ENCODE peak calls at places on chromosome 7, in nine cellular contexts. I is endodermal cell, N is AG04449, S is heart right ventricle, K is adrenal gland, P is epithelial cell of esophagus, E is hepatocyte, U is HL-60, B is esophagus muscularis mucosa. M is an unnamed sample.

GRCh38 chr7:32868116-32868515 is 23.4 kb downstream of the KBTBD2 start:
- DNase-seq in I (no peak), N (no peak), S (no peak), K (no peak), P (no peak), E (no peak), U (no peak), B (no peak), M (no peak)

GRCh38 chr7:20858913-20859312 is 72.2 kb upstream of the SP8 start:
- DNase-seq in I (no peak), N (no peak), S (no peak), K (peak; percentile 10), P (no peak), E (no peak), U (no peak), B (no peak), M (no peak)

GRCh38 chr7:112159346-112159745 is 46.9 kb downstream of the DOCK4 start:
- DNase-seq in I (no peak), N (no peak), S (no peak), K (no peak), P (no peak), E (no peak), U (peak; percentile 4), B (no peak), M (no peak)

GRCh38 chr7:514651-515598 is 4.7 kb downstream of the PDGFA start:
- DNase-seq in I (peak; percentile 85), N (no peak), S (peak; percentile 55), K (no peak), P (peak; percentile 85), E (no peak), U (no peak), B (no peak), M (no peak)

GRCh38 chr7:33669251-33669670 is 236.1 kb upstream of the BMPER start:
- DNase-seq in I (no peak), N (no peak), S (no peak), K (no peak), P (peak; percentile 67), E (no peak), U (no peak), B (peak; percentile 29), M (no peak)

GRCh38 chr7:157126921-157127320 is 11.8 kb upstream of the UBE3C start:
- DNase-seq in I (no peak), N (no peak), S (no peak), K (no peak), P (no peak), E (no peak), U (no peak), B (no peak), M (no peak)

GRCh38 chr7:28754027-28754426 is 204.1 kb downstream of the TRIL start:
- DNase-seq in I (no peak), N (no peak), S (no peak), K (no peak), P (peak; percentile 43), E (no peak), U (no peak), B (no peak), M (peak; percentile 61)

GRCh38 chr7:128458956-128459355 is 3.3 kb downstream of the HILPDA start:
- DNase-seq in I (no peak), N (no peak), S (no peak), K (no peak), P (no peak), E (no peak), U (no peak), B (no peak), M (no peak)

GRCh38 chr7:117489016-117489415 is 9.2 kb downstream of the CFTR start:
- DNase-seq in I (no peak), N (no peak), S (no peak), K (no peak), P (no peak), E (no peak), U (no peak), B (no peak), M (no peak)

GRCh38 chr7:27198871-27199801 is 755 bp downstream of the HOXA13 start:
- DNase-seq in I (peak; percentile 83), N (no peak), S (no peak), K (no peak), P (no peak), E (no peak), U (no peak), B (no peak), M (peak; percentile 69)

GRCh38 chr7:151556592-151556991 is 36.9 kb upstream of the RHEB start:
- DNase-seq in I (no peak), N (no peak), S (no peak), K (no peak), P (no peak), E (no peak), U (no peak), B (no peak), M (no peak)

GRCh38 chr7:158257516-158258410 is 329.9 kb downstream of the PTPRN2 start:
- DNase-seq in I (no peak), N (no peak), S (no peak), K (no peak), P (no peak), E (no peak), U (no peak), B (no peak), M (no peak)

GRCh38 chr7:116672596-116673503 is 854 bp downstream of the MET start:
- DNase-seq in I (peak; percentile 67), N (no peak), S (no peak), K (peak; percentile 9), P (peak; percentile 72), E (peak; percentile 35), U (no peak), B (no peak), M (peak; percentile 70)

GRCh38 chr7:73340514-73340913 is 12.6 kb downstream of the FKBP6 start:
- DNase-seq in I (peak; percentile 78), N (no peak), S (no peak), K (no peak), P (no peak), E (no peak), U (no peak), B (no peak), M (no peak)

GRCh38 chr7:111853231-111853990 is 291.1 kb upstream of the IMMP2L start:
- DNase-seq in I (no peak), N (no peak), S (no peak), K (no peak), P (no peak), E (no peak), U (no peak), B (peak; percentile 81), M (no peak)

GRCh38 chr7:86975914-86976313 is 83.5 kb downstream of the ELAPOR2 start:
- DNase-seq in I (no peak), N (no peak), S (no peak), K (no peak), P (no peak), E (no peak), U (no peak), B (no peak), M (no peak)

GRCh38 chr7:98265841-98266271 is 13.8 kb upstream of the TECPR1 start:
- DNase-seq in I (peak; percentile 69), N (no peak), S (no peak), K (no peak), P (no peak), E (no peak), U (no peak), B (no peak), M (peak; percentile 75)
- H3K4me3 ChIP-seq in I (no peak overlapping the region), N (no peak overlapping the region), S (no peak overlapping the region), K (no peak overlapping the region), P (no peak overlapping the region), E (no peak overlapping the region), U (no peak overlapping the region), B (no peak overlapping the region), M (no peak overlapping the region)

DNA sequence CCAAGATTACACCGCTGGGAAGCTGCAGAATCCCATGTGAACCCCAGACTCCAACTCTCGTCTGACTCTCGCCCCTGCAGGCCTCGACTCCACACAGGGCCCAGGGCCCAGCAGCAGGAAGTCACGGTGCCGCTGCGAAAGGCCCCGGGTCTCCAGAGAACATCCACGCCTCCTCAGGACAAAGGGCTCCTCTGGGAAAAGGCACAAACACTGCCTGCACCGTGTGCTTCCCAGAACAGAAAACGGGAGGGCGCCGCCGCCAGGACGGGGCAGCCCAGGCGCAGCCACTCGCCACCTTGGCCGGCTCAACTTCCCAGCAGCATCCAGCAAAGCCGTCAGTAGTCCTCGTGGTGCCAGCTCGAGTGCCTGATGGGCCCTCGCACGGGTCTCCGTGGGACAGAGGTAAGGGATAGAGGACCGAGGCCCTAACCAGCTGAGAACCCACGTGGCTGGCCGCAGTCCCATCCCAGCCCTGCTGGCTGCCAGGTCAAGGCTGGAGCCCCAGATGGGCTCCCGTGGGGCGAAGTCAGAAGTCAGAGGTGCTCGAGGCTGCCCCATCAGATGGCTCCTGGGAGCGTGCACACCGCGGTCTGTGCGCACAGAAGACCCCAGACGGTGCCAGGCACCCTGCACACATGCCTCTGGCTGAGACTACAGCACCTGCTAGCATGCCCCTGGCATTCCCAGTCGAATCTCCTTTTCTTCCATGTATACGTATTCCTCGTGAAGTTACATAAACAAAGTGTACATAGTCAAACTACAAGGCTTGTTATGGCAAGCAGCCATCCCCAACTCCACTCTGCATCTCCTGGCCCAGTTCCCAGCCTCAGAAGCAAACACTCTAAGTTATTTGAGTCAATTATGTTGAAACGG is 60.2 kb downstream of the MAD1L1 start:
- DNase-seq in I (no peak), N (peak; percentile 84), S (no peak), K (no peak), P (peak; percentile 87), E (peak; percentile 83), U (no peak), B (no peak), M (peak; percentile 73)
- TF ChIP-seq CTCF in I (no peak), N (no peak), S (no peak), K (no peak), P (no peak), E (no peak), U (no peak), B (no peak), M (no peak)

DNA sequence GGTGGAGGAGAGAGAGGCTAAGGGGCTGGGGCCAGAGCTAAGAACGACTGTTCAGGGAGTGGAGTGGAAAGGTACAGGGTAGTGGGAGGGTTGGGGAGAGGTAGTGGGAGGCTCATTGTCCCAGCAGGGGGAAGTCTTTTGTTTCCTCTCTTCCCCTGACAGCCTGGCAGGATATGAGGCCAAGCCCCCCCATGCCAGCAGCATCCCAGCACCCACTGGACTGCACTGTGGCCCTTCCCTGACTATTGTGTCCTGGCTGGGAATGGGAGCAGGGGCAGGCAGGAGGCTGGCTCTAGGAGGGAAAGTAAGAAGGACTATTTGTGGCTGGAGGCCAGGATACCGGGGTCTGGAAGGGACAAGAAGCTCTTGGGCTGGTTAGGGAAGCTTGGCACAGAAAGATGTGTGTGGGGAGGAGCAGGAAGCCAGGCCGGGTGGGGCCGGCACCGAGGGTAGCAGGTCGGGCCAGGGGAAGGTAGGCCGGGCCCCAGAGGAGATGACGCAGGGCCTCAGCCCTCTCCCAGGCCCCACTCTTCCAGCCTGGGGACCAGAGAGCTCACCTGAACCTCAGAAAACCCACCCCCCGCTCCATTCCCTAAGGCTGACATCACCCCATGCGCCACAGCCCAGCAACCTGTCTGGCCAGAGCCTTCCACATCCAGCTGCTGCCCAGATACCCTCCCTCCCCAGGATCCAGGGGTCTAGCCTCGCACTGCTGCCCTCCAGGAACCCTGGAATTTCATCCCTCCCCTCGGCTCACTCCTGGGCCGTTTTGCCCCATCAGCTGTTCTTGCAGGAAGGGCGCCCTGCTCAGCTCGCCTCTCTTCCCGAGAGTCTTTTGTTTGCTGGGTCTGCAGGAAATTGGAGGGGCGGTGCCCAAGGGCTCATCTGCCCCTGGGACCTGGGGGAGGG is 8.8 kb upstream of the EPHB4 start:
- DNase-seq in I (peak; percentile 96), N (no peak), S (peak; percentile 69), K (peak; percentile 62), P (peak; percentile 86), E (peak; percentile 89), U (no peak), B (no peak), M (no peak)
- H3K4me3 ChIP-seq in I (peak overlapping the region; percentile 77), N (no peak overlapping the region), S (peak overlapping the region; percentile 25), K (no peak overlapping the region), P (no peak overlapping the region), E (no peak overlapping the region), U (no peak overlapping the region), B (peak overlapping the region; percentile 58), M (no peak overlapping the region)

GRCh38 chr7:80681272-80681885 is 42.9 kb downstream of the CD36 start:
- DNase-seq in I (no peak), N (no peak), S (no peak), K (no peak), P (peak; percentile 55), E (peak; percentile 42), U (no peak), B (no peak), M (peak; percentile 60)
- TF ChIP-seq CTCF in I (peak; percentile 53), N (peak; percentile 39), S (peak; percentile 52), K (peak; percentile 25), P (peak; percentile 62), E (peak; percentile 40), U (peak; percentile 1), B (peak; percentile 24), M (peak; percentile 44)

M was measured in foreskin fibroblast.